ENCODE peak calls at places on chromosomes 7 and 10, in seven cellular contexts. N is HFFc6, Y is WTC11, V is prostate gland, I is thoracic aorta, P is DND-41, E is hepatocyte. M is an unnamed sample.
A peak's percentile ranks its signal among the peaks of the same experiment; 100 is the strongest.

GRCh38 chr7:18444856-18445255 is 50.7 kb upstream of the HDAC9 start:
- DNase-seq in I (no peak), P (no peak), E (no peak), N (no peak), Y (no peak), V (no peak), M (no peak)

GRCh38 chr7:134434701-134435100 is 24.2 kb downstream of the AKR1B1 start:
- DNase-seq in Y (no peak), P (no peak), I (no peak), N (no peak), E (no peak), V (no peak), M (no peak)

GRCh38 chr10:33155720-33156638 is 178.5 kb downstream of the NRP1 start:
- DNase-seq in N (peak; percentile 78), I (no peak), E (peak; percentile 72), P (peak; percentile 50), Y (no peak), V (no peak), M (peak; percentile 67)

GRCh38 chr7:45610019-45610418 is 35.9 kb downstream of the ADCY1 start:
- DNase-seq in V (no peak), P (no peak), N (no peak), Y (no peak), E (no peak), I (no peak), M (no peak)

GRCh38 chr7:113199841-113200240 is 81.5 kb upstream of the SMIM30 start:
- DNase-seq in E (no peak), I (no peak), V (no peak), N (peak; percentile 74), Y (no peak), P (no peak), M (peak; percentile 39)

GRCh38 chr10:116521424-116522305 is 24.1 kb upstream of the PNLIP start:
- DNase-seq in V (no peak), P (peak; percentile 35), E (peak; percentile 61), Y (peak; percentile 30), N (peak; percentile 29), I (no peak), M (peak; percentile 45)

GRCh38 chr7:81676105-81676811 is 93.6 kb downstream of the HGF start:
- DNase-seq in P (no peak), E (no peak), I (no peak), V (no peak), N (no peak), Y (no peak), M (no peak)

GRCh38 chr10:6120691-6121090 is 31.9 kb downstream of the RBM17 start:
- DNase-seq in I (no peak), N (no peak), Y (no peak), E (no peak), V (no peak), P (no peak), M (peak; percentile 58)

GRCh38 chr7:82335927-82336326 is 107.7 kb downstream of the CACNA2D1 start:
- DNase-seq in V (peak; percentile 30), Y (no peak), E (peak; percentile 26), P (no peak), I (no peak), N (peak; percentile 11), M (peak; percentile 70)

GRCh38 chr10:69045441-69046300 is 42.2 kb upstream of the SRGN start:
- DNase-seq in V (no peak), I (no peak), P (no peak), Y (no peak), E (no peak), N (no peak), M (peak; percentile 85)

GRCh38 chr10:33807527-33808377 is 473.3 kb upstream of the NRP1 start:
- DNase-seq in Y (no peak), N (no peak), E (no peak), V (no peak), I (no peak), P (no peak), M (no peak)

GRCh38 chr10:14263041-14263440 is 67.7 kb downstream of the FRMD4A start:
- DNase-seq in P (no peak), Y (no peak), I (no peak), V (no peak), N (no peak), E (no peak), M (no peak)

GRCh38 chr7:74083928-74084721 is 521 bp downstream of the LIMK1 start:
- DNase-seq in Y (no peak), E (peak; percentile 67), I (no peak), V (no peak), N (peak; percentile 55), P (peak; percentile 32), M (peak; percentile 72)

GRCh38 chr7:96297873-96298272 is 24.0 kb downstream of the SLC25A13 start:
- DNase-seq in P (no peak), E (no peak), V (no peak), I (no peak), N (no peak), Y (no peak), M (no peak)

GRCh38 chr10:35356725-35357092 is 20.4 kb downstream of the CCNY start:
- DNase-seq in I (no peak), V (no peak), P (peak; percentile 38), Y (no peak), N (no peak), E (no peak), M (no peak)

GRCh38 chr10:5419466-5420094 is 7.2 kb downstream of the NET1 start:
- DNase-seq in I (no peak), P (no peak), E (no peak), N (no peak), Y (no peak), V (no peak), M (peak; percentile 69)

GRCh38 chr10:122112021-122112616 is 123.2 kb downstream of the TACC2 start:
- DNase-seq in N (peak; percentile 26), P (no peak), E (peak; percentile 41), Y (no peak), I (no peak), V (no peak), M (peak; percentile 50)

GRCh38 chr10:35650894-35651293 is 8.8 kb upstream of the FZD8 start:
- DNase-seq in N (no peak), P (no peak), E (no peak), V (no peak), Y (no peak), I (no peak), M (no peak)

GRCh38 chr7:29398011-29398410 is 165.6 kb upstream of the PRR15 start:
- DNase-seq in N (no peak), Y (no peak), V (no peak), P (no peak), E (no peak), I (no peak), M (no peak)

GRCh38 chr10:103685880-103686669 is 169.3 kb downstream of the SH3PXD2A start:
- DNase-seq in V (peak; percentile 60), E (peak; percentile 88), N (peak; percentile 78), P (peak; percentile 76), Y (peak; percentile 85), I (no peak), M (peak; percentile 99)

GRCh38 chr7:122885583-122886356 is 490 bp downstream of the CADPS2 start:
- DNase-seq in N (no peak), I (no peak), P (no peak), Y (peak; percentile 64), E (peak; percentile 60), V (peak; percentile 25), M (peak; percentile 34)
- TF ChIP-seq CTCF in N (no peak), I (peak; percentile 29), P (no peak), Y (no peak), E (no peak), V (peak; percentile 12), M (peak; percentile 12)

GRCh38 chr7:137091396-137091795 is 222.9 kb downstream of the CHRM2 start:
- DNase-seq in E (peak; percentile 67), Y (peak; percentile 50), P (no peak), V (no peak), N (no peak), I (no peak), M (peak; percentile 69)
- TF ChIP-seq CTCF in E (peak; percentile 42), Y (no peak), P (no peak), V (no peak), N (peak; percentile 34), I (no peak), M (peak; percentile 62)

DNA sequence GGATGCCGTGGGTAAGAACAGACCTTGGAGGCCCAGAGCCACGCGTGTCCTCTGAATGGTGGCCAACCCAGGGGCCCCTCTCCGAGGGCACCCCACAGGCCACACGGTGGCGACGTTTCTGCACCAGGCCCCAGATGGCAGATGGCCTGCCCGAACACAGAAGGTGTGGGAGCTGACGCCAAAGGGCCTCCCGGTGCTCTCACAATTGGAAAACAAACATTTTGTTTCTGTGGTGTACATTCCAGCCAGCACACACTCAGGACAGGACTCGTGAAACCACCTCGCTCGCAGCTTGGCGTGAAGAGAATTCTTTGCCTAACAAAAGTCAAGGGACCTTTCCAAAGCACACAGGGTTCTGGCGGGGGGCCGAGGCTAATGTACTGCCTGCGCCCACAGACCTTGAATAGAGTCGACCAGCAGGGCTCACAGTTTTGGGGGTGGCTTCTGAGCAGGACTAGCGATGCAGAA is 112.1 kb downstream of the FAM53B start:
- DNase-seq in V (peak; percentile 87), N (no peak), I (no peak), E (no peak), P (peak; percentile 41), Y (peak; percentile 48), M (peak; percentile 67)
- TF ChIP-seq CTCF in V (peak; percentile 79), N (peak; percentile 44), I (peak; percentile 32), E (peak; percentile 16), P (peak; percentile 55), Y (no peak), M (peak; percentile 56)

DNA sequence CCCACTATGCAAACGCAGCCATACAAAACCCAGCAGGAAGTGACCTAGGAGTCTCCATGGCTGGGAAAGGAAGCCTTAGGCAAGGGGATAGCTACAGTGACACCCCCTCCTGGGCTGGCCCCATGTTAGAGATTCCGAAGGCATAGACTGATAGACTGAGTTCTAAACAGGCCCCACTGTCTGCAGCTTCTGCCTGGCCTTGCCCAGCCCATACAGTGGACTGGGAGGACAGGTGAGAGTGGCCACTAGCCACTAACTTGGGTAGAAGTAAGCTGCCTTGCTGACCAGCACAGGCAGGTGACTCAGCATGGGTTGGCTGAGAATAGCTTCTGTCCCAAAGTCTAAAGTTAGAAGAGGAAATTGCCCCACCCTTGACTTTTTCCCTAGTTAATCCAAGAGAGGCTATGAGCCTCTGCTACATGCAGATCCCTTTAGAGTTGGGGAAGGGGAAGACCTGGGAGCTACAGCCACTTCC is 106.2 kb downstream of the C10orf105 start:
- DNase-seq in Y (no peak), I (no peak), V (no peak), P (no peak), E (peak; percentile 65), N (peak; percentile 9), M (no peak)
- TF ChIP-seq CTCF in Y (no peak), I (no peak), V (no peak), P (no peak), E (no peak), N (no peak), M (no peak)